ENCODE peak calls at places on chromosomes 7 and 10, in six cellular contexts. I is stimulated activated CD8-positive, alpha-beta memory T cell treated with anti-CD3 and anti-CD28 coated beads, Interleukin-2, amount 100 ng/mL, for 48 hours; S is activated CD4-positive, CD25-positive, alpha-beta regulatory T cell treated with anti-CD3 and anti-CD28 coated beads, Interleukin-2, amount 50 U/mL, for 72 hours; U is Kasumi-1; R is brain microvascular endothelial cell; M is anterior cingulate cortex. X is an unnamed sample.

GRCh38 chr7:51644216-51644615 is 327.6 kb upstream of the COBL start:
- DNase-seq in I (no peak), S (no peak), U (no peak), R (no peak), M (no peak), X (no peak)

GRCh38 chr10:129952771-129953489 is 11.1 kb downstream of the EBF3 start:
- DNase-seq in I (no peak), S (no peak), U (no peak), R (no peak), M (no peak), X (no peak)

GRCh38 chr7:105298439-105298894 is 90.3 kb downstream of the SRPK2 start:
- DNase-seq in I (no peak), S (no peak), U (no peak), R (no peak), M (no peak), X (no peak)

GRCh38 chr7:768881-769504 is 41.9 kb upstream of the PRKAR1B start:
- DNase-seq in I (no peak), S (no peak), U (no peak), R (peak), M (no peak), X (peak)

GRCh38 chr10:129521161-129522025 is 54.4 kb downstream of the MGMT start:
- DNase-seq in I (no peak), S (no peak), U (no peak), R (no peak), M (no peak), X (no peak)

GRCh38 chr10:3748484-3748883 is 36.5 kb downstream of the KLF6 start:
- DNase-seq in I (no peak), S (no peak), U (no peak), R (no peak), M (no peak), X (no peak)

GRCh38 chr7:2971914-2972530 is 71.6 kb downstream of the CARD11 start:
- DNase-seq in I (no peak), S (no peak), U (peak), R (no peak), M (no peak), X (no peak)

GRCh38 chr7:106129291-106129690 is 17.2 kb upstream of the SYPL1 start:
- DNase-seq in I (no peak), S (no peak), U (no peak), R (no peak), M (no peak), X (no peak)

GRCh38 chr10:95783741-95784140 is 27.8 kb downstream of the ENTPD1 start:
- DNase-seq in I (no peak), S (no peak), U (peak), R (no peak), M (no peak), X (no peak)

GRCh38 chr7:39001595-39001994 is 23.9 kb downstream of the POU6F2 start:
- DNase-seq in I (no peak), S (no peak), U (no peak), R (no peak), M (no peak), X (no peak)

GRCh38 chr10:78312197-78313046 is 278.8 kb downstream of the RPS24 start:
- DNase-seq in I (no peak), S (no peak), U (no peak), R (no peak), M (no peak), X (no peak)

X was measured in nephron progenitor cell.